ENCODE peak calls at places on chromosomes 16 and 17, in seven cellular contexts. Y is stimulated activated CD4-positive, alpha-beta T cell treated with anti-CD3 and anti-CD28 coated beads, Interleukin-1b, Interleukin-23, amount 100 ng/mL, for 48 hours; W is CD8-positive, alpha-beta T cell; F is fibroblast of the aortic adventitia; A is cardiac septum; K is HFF-Myc; C is fibroblast of villous mesenchyme. N is an unnamed sample.
A peak's percentile ranks its signal among the peaks of the same experiment; 100 is the strongest.

GRCh38 chr16:57235128-57236092 is 9.6 kb upstream of the ARL2BP start:
- DNase-seq in Y (peak; percentile 80), W (no peak), F (peak; percentile 37), A (no peak), K (no peak), C (peak; percentile 43), N (no peak)

GRCh38 chr17:58606934-58607333 is 84.9 kb downstream of the TEX14 start:
- DNase-seq in Y (no peak), W (no peak), F (no peak), A (no peak), K (no peak), C (no peak), N (no peak)

GRCh38 chr16:85207357-85207921 is 95.2 kb upstream of the CIBAR2 start:
- DNase-seq in Y (no peak), W (no peak), F (no peak), A (no peak), K (no peak), C (peak; percentile 81), N (no peak)

GRCh38 chr16:4270595-4270994 is 2.2 kb downstream of the TFAP4 start:
- DNase-seq in Y (no peak), W (no peak), F (no peak), A (no peak), K (no peak), C (no peak), N (no peak)

GRCh38 chr17:12867726-12868125 is 78.4 kb downstream of the ARHGAP44 start:
- DNase-seq in Y (no peak), W (no peak), F (no peak), A (no peak), K (no peak), C (no peak), N (no peak)

GRCh38 chr17:60993497-60993896 is 315.8 kb downstream of the BCAS3 start:
- DNase-seq in Y (no peak), W (no peak), F (no peak), A (no peak), K (no peak), C (peak; percentile 31), N (no peak)

GRCh38 chr17:29140631-29141483 is 39.3 kb downstream of the MYO18A start:
- DNase-seq in Y (peak; percentile 39), W (peak; percentile 71), F (peak; percentile 53), A (peak; percentile 63), K (no peak), C (no peak), N (no peak)

GRCh38 chr16:55294947-55295346 is 29.1 kb upstream of the IRX6 start:
- DNase-seq in Y (no peak), W (no peak), F (peak; percentile 22), A (no peak), K (no peak), C (no peak), N (no peak)

N was measured in body of pancreas.